ENCODE peak calls at places on chromosome 1, in four cellular contexts. A is HCT116, I is aorta, P is brain microvascular endothelial cell. V is an unnamed sample.

GRCh38 chr1:25503551-25504426 is 39.6 kb upstream of the LDLRAP1 start:
- DNase-seq in A (peak), I (peak), P (no peak), V (no peak)

GRCh38 chr1:24955161-24955560 is 25.1 kb upstream of the RUNX3 start:
- DNase-seq in A (peak), I (peak), P (peak), V (no peak)

GRCh38 chr1:22503721-22504410 is 52.2 kb downstream of the ZBTB40 start:
- DNase-seq in A (no peak), I (no peak), P (no peak), V (no peak)

GRCh38 chr1:9822490-9822889 is 1.3 kb downstream of the CLSTN1 start:
- DNase-seq in A (no peak), I (no peak), P (no peak), V (no peak)

GRCh38 chr1:21605964-21606705 is 63.0 kb downstream of the RAP1GAP start:
- DNase-seq in A (no peak), I (no peak), P (no peak), V (no peak)

GRCh38 chr1:3298197-3298596 is 156.3 kb upstream of the ARHGEF16 start:
- DNase-seq in A (no peak), I (no peak), P (no peak), V (no peak)

GRCh38 chr1:117215019-117215418 is 4.3 kb upstream of the VTCN1 start:
- DNase-seq in A (no peak), I (no peak), P (no peak), V (no peak)

GRCh38 chr1:215188302-215188950 is 105.9 kb downstream of the KCNK2 start:
- DNase-seq in A (no peak), I (no peak), P (no peak), V (no peak)

GRCh38 chr1:218611916-218612580 is 266.9 kb downstream of the TGFB2 start:
- DNase-seq in A (no peak), I (no peak), P (no peak), V (no peak)

GRCh38 chr1:209607102-209607794 is 23.7 kb downstream of the CAMK1G start:
- DNase-seq in A (no peak), I (no peak), P (peak), V (no peak)

GRCh38 chr1:35797380-35797779 is 10.4 kb upstream of the AGO4 start:
- DNase-seq in A (no peak), I (no peak), P (no peak), V (no peak)

GRCh38 chr1:32195972-32196823 is 4.2 kb upstream of the CCDC28B start:
- DNase-seq in A (no peak), I (no peak), P (no peak), V (no peak)

GRCh38 chr1:56506314-56506743 is 73.0 kb downstream of the PLPP3 start:
- DNase-seq in A (no peak), I (no peak), P (no peak), V (no peak)

GRCh38 chr1:219173758-219174671 is at the start of gene LYPLAL1:
- DNase-seq in A (peak), I (peak), P (peak), V (no peak)

GRCh38 chr1:65175171-65176070 is 27.4 kb downstream of the AK4 start:
- DNase-seq in A (no peak), I (no peak), P (peak), V (no peak)

GRCh38 chr1:62196091-62196690 is 1.5 kb downstream of the L1TD1 start:
- DNase-seq in A (no peak), I (no peak), P (no peak), V (no peak)
- H3K27ac ChIP-seq in A (no peak), I (no peak), P (no peak), V (no peak)

DNA sequence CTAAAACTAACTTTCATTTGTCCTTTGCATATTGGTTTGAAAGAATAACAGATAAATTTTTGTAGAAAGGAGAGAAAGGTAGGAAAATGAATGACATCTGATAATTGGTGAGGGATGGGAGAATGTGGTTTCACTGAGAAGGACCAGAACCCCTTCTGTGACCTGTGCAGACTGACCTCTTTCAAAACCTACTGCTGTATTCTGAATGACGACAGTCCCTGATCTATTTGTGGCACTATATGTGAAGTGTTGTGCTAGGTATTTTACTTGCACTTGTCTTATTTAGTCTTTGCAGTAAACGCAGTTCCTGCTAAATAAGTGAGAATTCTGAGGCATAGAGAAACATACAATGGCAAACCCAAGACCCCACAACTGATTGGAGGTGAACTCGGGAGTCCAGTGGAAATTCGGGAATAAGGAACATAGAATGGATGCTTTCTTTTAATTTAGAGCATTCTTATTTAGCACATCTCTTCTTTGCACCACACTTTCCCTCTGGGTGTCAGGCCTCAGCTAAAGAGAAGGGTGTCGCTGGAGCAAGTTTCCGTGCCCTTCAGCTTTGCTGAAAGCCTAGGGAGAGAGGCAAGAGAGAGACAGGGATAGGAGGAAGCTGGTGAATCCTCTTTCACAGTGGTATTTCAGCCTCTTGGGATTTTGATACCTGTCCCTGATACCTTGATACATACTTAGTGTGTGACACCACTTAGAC is 230.2 kb downstream of the PAPPA2 start:
- DNase-seq in A (no peak), I (no peak), P (no peak), V (no peak)
- H3K27ac ChIP-seq in A (no peak), I (no peak), P (no peak), V (no peak)

GRCh38 chr1:84479998-84480397 is 932 bp downstream of the RPF1 start:
- DNase-seq in A (no peak), I (no peak), P (no peak), V (no peak)
- H3K27ac ChIP-seq in A (peak), I (no peak), P (peak), V (no peak)

DNA sequence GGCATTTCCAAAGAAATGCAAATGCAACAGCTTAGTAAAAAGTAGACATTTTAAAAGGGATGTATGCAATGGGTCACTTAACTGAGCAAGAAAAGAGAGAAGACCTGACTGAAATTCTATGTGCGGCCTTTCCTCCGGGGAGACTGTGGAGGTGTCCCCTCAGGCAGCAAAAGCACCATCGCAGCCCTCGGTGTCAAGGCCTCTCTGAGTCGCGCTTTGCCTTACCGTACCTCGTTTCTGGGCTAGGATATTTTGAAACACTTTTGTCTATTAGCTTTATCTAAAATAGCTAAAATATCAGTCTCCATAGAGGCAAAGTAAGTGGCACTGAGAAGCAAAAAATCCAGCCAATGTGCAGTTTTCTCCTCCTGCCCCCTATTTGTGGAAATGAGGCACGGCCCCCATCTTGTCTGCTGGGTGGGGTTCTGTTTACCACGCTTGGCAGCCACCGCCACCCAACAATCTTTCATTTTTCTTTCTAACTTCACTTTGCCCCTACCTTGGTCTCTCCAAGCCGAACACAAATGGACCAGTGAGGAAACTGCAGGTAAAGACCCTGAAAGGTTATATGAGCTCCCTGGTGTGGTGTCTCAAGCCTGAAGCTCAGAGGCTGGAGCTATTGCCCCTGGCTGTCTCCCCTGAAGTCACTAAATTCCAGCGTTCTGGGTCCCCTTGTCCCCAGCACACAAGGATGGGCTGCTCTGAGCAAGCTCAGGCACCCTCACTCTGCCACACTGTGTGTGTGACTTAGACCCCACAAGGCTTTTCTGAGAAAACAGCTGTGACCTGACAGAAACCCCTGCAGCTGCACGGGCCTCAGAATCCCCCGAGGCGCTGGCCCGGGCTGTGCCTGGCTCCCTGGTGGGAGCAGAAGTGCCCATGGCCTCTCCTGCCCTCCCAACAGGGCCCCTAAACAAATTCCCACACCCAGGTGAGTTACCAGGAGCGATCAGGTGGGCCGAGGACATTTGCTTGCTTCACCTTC is 1.6 kb downstream of the CD247 start:
- DNase-seq in A (no peak), I (no peak), P (no peak), V (no peak)
- H3K27ac ChIP-seq in A (no peak), I (no peak), P (peak), V (no peak)

V was measured in SK-N-MC.